ENCODE peak calls at places on chromosomes 7 and 10, in ten cellular contexts. S, C, O, P, W, F, A, D, Y and V are unnamed samples.

GRCh38 chr10:133167693-133168616 is 7.9 kb downstream of the KNDC1 start:
- DNase-seq in C (no peak), Y (no peak), W (no peak), P (no peak), F (no peak), O (no peak), D (no peak), S (no peak), A (no peak), V (no peak)

GRCh38 chr10:117597216-117597615 is 54.7 kb downstream of the EMX2 start:
- DNase-seq in W (no peak), P (no peak), Y (no peak), O (peak), A (no peak), S (no peak), D (no peak), F (no peak), C (no peak), V (peak)

GRCh38 chr7:43105521-43106120 is 6.8 kb upstream of the HECW1 start:
- DNase-seq in W (no peak), C (no peak), P (no peak), O (no peak), A (no peak), D (no peak), S (no peak), F (no peak), Y (no peak), V (no peak)

GRCh38 chr10:91798736-91799579 is 732 bp downstream of the TNKS2 start:
- DNase-seq in S (peak), Y (no peak), F (peak), O (peak), A (no peak), D (peak), P (peak), W (peak), C (no peak), V (peak)

GRCh38 chr7:3005257-3005656 is 38.4 kb downstream of the CARD11 start:
- DNase-seq in A (no peak), P (peak), O (no peak), F (no peak), D (no peak), S (no peak), C (no peak), Y (no peak), W (no peak), V (no peak)

GRCh38 chr7:122304604-122304975 is at the start of gene FEZF1:
- DNase-seq in W (no peak), O (peak), F (peak), D (no peak), A (no peak), S (peak), Y (no peak), P (no peak), C (no peak), V (no peak)

GRCh38 chr10:133071801-133072595 is 15.7 kb upstream of the ADGRA1 start:
- DNase-seq in O (no peak), W (no peak), P (peak), F (no peak), D (no peak), S (no peak), C (no peak), A (no peak), Y (no peak), V (no peak)

GRCh38 chr10:101063162-101063525 is 1.4 kb downstream of the KAZALD1 start:
- DNase-seq in O (no peak), A (no peak), P (no peak), D (no peak), F (no peak), C (no peak), Y (no peak), W (no peak), S (no peak), V (no peak)

GRCh38 chr10:93220315-93221170 is 146.8 kb downstream of the CYP26A1 start:
- DNase-seq in W (no peak), D (no peak), P (no peak), Y (no peak), O (no peak), C (no peak), F (no peak), A (no peak), S (peak), V (no peak)

GRCh38 chr7:108461855-108462254 is 5.6 kb upstream of the NRCAM start:
- DNase-seq in A (no peak), P (peak), C (no peak), S (no peak), Y (no peak), O (no peak), W (peak), D (no peak), F (no peak), V (peak)

GRCh38 chr10:70575874-70576802 is 26.4 kb downstream of the PRF1 start:
- DNase-seq in O (peak), P (peak), Y (no peak), C (peak), D (peak), A (no peak), W (peak), F (peak), S (no peak), V (peak)

GRCh38 chr7:30977896-30978564 is 14.3 kb downstream of the GHRHR start:
- DNase-seq in A (peak), F (peak), S (peak), D (no peak), W (peak), P (peak), Y (no peak), O (peak), C (no peak), V (peak)
- TF ChIP-seq CTCF in A (peak), F (peak), S (peak), D (peak), W (peak), P (peak), Y (peak), O (peak), C (peak), V (peak)

GRCh38 chr7:30740417-30741181 is 11.3 kb upstream of the INMT start:
- DNase-seq in P (peak), C (peak), D (peak), F (peak), A (peak), O (peak), Y (no peak), S (peak), W (peak), V (peak)

GRCh38 chr7:30745251-30745650 is 6.7 kb upstream of the INMT start:
- DNase-seq in W (peak), D (no peak), O (no peak), A (no peak), C (no peak), F (no peak), Y (no peak), S (no peak), P (no peak), V (no peak)

GRCh38 chr7:30744075-30744417 is 7.9 kb upstream of the INMT start:
- DNase-seq in O (no peak), P (no peak), S (no peak), Y (no peak), A (no peak), C (no peak), D (no peak), F (no peak), W (no peak), V (no peak)

GRCh38 chr7:30741289-30741688 is 10.6 kb upstream of the INMT start:
- DNase-seq in Y (no peak), A (no peak), O (no peak), P (no peak), S (peak), D (no peak), W (no peak), C (no peak), F (no peak), V (no peak)

GRCh38 chr7:30743371-30744074 is 8.4 kb upstream of the INMT start:
- DNase-seq in A (no peak), W (peak), C (peak), O (peak), F (no peak), D (no peak), S (no peak), P (no peak), Y (no peak), V (peak)
- TF ChIP-seq CTCF in A (no peak), W (peak), C (peak), O (peak), F (no peak), D (no peak), S (peak), P (no peak), Y (no peak), V (peak)

DNA sequence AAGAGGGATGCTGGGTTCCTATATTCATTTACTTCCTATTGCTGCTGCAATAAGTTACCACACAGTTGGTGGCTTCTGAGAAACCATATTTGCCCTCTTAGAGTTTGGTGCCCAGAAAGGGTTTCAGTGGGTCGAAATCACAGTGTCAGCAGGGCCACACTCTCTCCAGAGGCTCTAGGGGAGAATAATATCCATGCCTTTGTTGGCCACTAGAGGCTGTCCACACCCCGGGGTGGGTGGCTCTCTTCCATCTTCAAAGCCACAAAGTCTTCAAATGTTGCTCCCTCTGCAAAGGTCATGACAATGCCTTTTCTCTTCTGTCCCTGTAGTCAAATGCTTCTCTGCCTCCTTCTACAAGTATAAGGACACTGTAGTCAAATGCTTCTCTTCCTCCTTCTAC is 989.4 kb downstream of the CCSER2 start:
- DNase-seq in O (no peak), A (no peak), Y (no peak), C (no peak), P (no peak), S (peak), D (no peak), F (no peak), W (no peak), V (no peak)
- TF ChIP-seq CTCF in O (no peak), A (no peak), Y (no peak), C (no peak), P (no peak), S (peak), D (no peak), F (no peak), W (no peak), V (no peak)

GRCh38 chr7:34497153-34497777 is 160.8 kb upstream of the NPSR1 start:
- DNase-seq in Y (no peak), P (no peak), F (no peak), S (peak), W (no peak), C (no peak), A (peak), O (peak), D (no peak), V (no peak)
- TF ChIP-seq CTCF in Y (no peak), P (no peak), F (no peak), S (peak), W (peak), C (peak), A (peak), O (peak), D (no peak), V (peak)

DNA sequence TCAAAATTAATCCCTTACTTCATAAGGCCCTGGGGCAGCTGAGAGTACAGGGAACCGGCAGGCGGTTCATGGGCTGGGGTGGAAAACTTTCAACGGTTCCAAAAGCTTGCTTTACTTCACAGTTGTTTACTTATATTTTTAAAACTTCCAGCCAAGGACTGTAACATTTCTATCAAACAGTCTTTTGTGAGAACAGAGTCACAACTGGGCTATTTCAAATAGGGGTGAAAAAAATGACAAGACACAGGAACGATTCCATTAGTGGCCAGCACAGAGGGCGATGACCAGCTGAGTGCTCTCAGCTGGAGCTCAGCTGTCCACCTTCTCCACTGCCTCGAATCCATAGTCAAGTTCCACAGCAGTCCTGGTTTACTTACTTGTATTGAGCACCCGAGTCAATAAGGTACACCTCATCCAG is 48.2 kb downstream of the XPNPEP1 start:
- DNase-seq in F (no peak), D (no peak), W (no peak), C (no peak), P (no peak), A (no peak), O (no peak), S (peak), Y (no peak), V (no peak)
- TF ChIP-seq CTCF in F (no peak), D (no peak), W (no peak), C (no peak), P (no peak), A (no peak), O (no peak), S (no peak), Y (no peak), V (no peak)

GRCh38 chr10:102431452-102432124 is 786 bp downstream of the CUEDC2 start:
- DNase-seq in P (no peak), D (no peak), W (peak), F (no peak), O (no peak), Y (no peak), A (no peak), S (no peak), C (no peak), V (peak)

GRCh38 chr10:102434251-102434913 is 2.0 kb upstream of the CUEDC2 start:
- DNase-seq in D (no peak), C (no peak), A (no peak), Y (no peak), S (no peak), W (peak), P (no peak), F (no peak), O (peak), V (peak)

GRCh38 chr10:102435098-102435497 is 2.7 kb upstream of the CUEDC2 start:
- DNase-seq in Y (no peak), A (no peak), S (no peak), C (no peak), W (no peak), P (no peak), O (no peak), F (no peak), D (no peak), V (no peak)

GRCh38 chr10:102433619-102434046 is 1.3 kb upstream of the CUEDC2 start:
- DNase-seq in Y (no peak), O (no peak), W (no peak), D (no peak), C (no peak), A (no peak), F (no peak), P (no peak), S (no peak), V (no peak)

GRCh38 chr10:102432162-102432950 is at the start of gene CUEDC2:
- DNase-seq in Y (peak), F (peak), D (peak), O (peak), A (peak), W (peak), P (peak), C (peak), S (peak), V (peak)
- TF ChIP-seq CTCF in Y (no peak), F (no peak), D (peak), O (no peak), A (no peak), W (no peak), P (no peak), C (no peak), S (no peak), V (no peak)

GRCh38 chr10:112872728-112873127 is 77.3 kb upstream of the TCF7L2 start:
- DNase-seq in Y (no peak), P (no peak), F (no peak), O (no peak), C (no peak), A (no peak), W (no peak), D (no peak), S (peak), V (no peak)
- TF ChIP-seq CTCF in Y (no peak), P (no peak), F (no peak), O (no peak), C (peak), A (peak), W (peak), D (no peak), S (peak), V (peak)

DNA sequence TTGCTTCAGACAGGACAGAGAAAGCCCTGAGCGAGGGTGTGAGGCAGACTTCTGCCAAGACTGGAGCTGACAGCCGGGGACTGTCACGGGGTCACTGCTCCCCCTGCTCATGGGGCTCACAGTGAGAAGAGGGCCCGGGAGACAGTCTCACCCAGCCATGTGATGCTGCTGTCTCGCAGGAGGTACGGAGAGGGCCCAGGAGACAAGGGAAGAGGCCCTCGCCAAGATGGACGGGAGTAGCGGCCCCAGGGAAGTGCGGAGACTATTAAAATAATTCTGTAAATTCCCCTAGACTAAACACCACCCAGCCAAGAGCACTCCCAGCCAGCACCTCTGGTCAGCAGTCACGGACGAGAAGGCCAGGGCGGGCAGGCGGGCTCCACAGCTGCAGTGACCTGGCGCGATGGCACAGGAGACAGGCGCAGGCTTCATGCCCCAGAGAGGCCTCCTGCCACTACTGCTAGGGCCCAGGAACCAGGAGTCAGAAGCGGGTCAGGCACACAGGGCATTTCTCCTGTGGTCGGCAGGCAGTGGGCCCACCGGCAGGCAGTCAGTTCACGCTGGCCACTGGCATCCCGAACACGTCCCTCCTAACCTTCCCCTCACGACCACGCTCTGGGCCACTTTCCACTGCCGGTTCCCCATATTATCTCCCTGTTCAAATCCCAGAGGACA is 24.1 kb downstream of the WDR86 start:
- DNase-seq in F (no peak), A (no peak), P (no peak), Y (no peak), S (no peak), D (no peak), W (no peak), O (no peak), C (no peak), V (no peak)
- TF ChIP-seq CTCF in F (no peak), A (no peak), P (no peak), Y (no peak), S (no peak), D (no peak), W (no peak), O (no peak), C (no peak), V (no peak)